ENCODE peak calls at places on chromosomes 1 and 21, in eight cellular contexts. Q is AG08395; J is uterus; S is activated naive CD4-positive, alpha-beta T cell treated with anti-CD3 and anti-CD28 coated beads, Interleukin-2, amount 10 ng/mL, durations not matched to agents 7 days and 5 days; Y is GM06990; B is cardiac muscle cell; D is mucosa of descending colon; R is glomerular endothelial cell. G is an unnamed sample.

GRCh38 chr1:203069028-203069804 is 16.6 kb downstream of the MYOG start:
- DNase-seq in Q (no peak), J (peak), S (no peak), Y (no peak), B (peak), D (no peak), R (no peak), G (no peak)

GRCh38 chr21:25115021-25115420 is 492.3 kb downstream of the MRPL39 start:
- DNase-seq in Q (no peak), J (no peak), S (no peak), Y (no peak), B (no peak), D (no peak), R (no peak), G (no peak)

GRCh38 chr1:246291141-246291540 is 215.9 kb downstream of the SMYD3 start:
- DNase-seq in Q (no peak), J (no peak), S (no peak), Y (no peak), B (no peak), D (no peak), R (no peak), G (no peak)

GRCh38 chr1:33099290-33100118 is 18.6 kb downstream of the AZIN2 start:
- DNase-seq in Q (peak), J (no peak), S (peak), Y (peak), B (peak), D (peak), R (no peak), G (peak)

GRCh38 chr21:34989337-34990151 is 59.6 kb downstream of the RUNX1 start:
- DNase-seq in Q (no peak), J (no peak), S (no peak), Y (no peak), B (no peak), D (no peak), R (no peak), G (no peak)

GRCh38 chr1:233114159-233114558 is 163.7 kb downstream of the NTPCR start:
- DNase-seq in Q (no peak), J (no peak), S (no peak), Y (no peak), B (no peak), D (no peak), R (no peak), G (no peak)

GRCh38 chr1:54741531-54741930 is 22.8 kb downstream of the PARS2 start:
- DNase-seq in Q (no peak), J (no peak), S (no peak), Y (no peak), B (no peak), D (no peak), R (no peak), G (no peak)

GRCh38 chr1:162908780-162909179 is 47.8 kb upstream of the CCDC190 start:
- DNase-seq in Q (peak), J (no peak), S (no peak), Y (no peak), B (no peak), D (no peak), R (no peak), G (peak)

GRCh38 chr1:183877321-183877720 is 72.4 kb downstream of the RGL1 start:
- DNase-seq in Q (peak), J (peak), S (no peak), Y (no peak), B (no peak), D (no peak), R (no peak), G (no peak)

GRCh38 chr21:33904041-33904440 is 11.6 kb downstream of the ATP5PO start:
- DNase-seq in Q (no peak), J (no peak), S (no peak), Y (no peak), B (no peak), D (no peak), R (no peak), G (no peak)

G was measured in Panc1.